ENCODE peak calls at places on chromosomes 5 and 9, in eight cellular contexts. One of them, this sample, is unnamed.

GRCh38 chr9:115204827-115205506 is 87.0 kb upstream of the TNC start:
- DNase-seq in left ventricle myocardium inferior: no peak
- DNase-seq in effector memory CD4-positive, alpha-beta T cell: no peak
- DNase-seq in iPS DF 6.9: no peak
- DNase-seq in SK-N-SH: no peak
- DNase-seq in SJSA1: peak; percentile 58
- DNase-seq in GM23248: peak; percentile 89
- DNase-seq in kidney: no peak
- DNase-seq in this sample: no peak

GRCh38 chr9:14346301-14346721 is 32.4 kb upstream of the NFIB start:
- DNase-seq in left ventricle myocardium inferior: peak; percentile 41
- DNase-seq in effector memory CD4-positive, alpha-beta T cell: no peak
- DNase-seq in iPS DF 6.9: no peak
- DNase-seq in SK-N-SH: peak; percentile 8
- DNase-seq in SJSA1: no peak
- DNase-seq in GM23248: no peak
- DNase-seq in kidney: no peak
- DNase-seq in this sample: no peak

GRCh38 chr9:90964101-90965020 is 162.7 kb downstream of the SYK start:
- DNase-seq in left ventricle myocardium inferior: no peak
- DNase-seq in effector memory CD4-positive, alpha-beta T cell: no peak
- DNase-seq in iPS DF 6.9: no peak
- DNase-seq in SK-N-SH: peak; percentile 51
- DNase-seq in SJSA1: no peak
- DNase-seq in GM23248: no peak
- DNase-seq in kidney: no peak
- DNase-seq in this sample: peak; percentile 83

GRCh38 chr9:26326473-26327044 is 566.0 kb downstream of the CAAP1 start:
- DNase-seq in left ventricle myocardium inferior: no peak
- DNase-seq in effector memory CD4-positive, alpha-beta T cell: no peak
- DNase-seq in iPS DF 6.9: peak; percentile 47
- DNase-seq in SK-N-SH: peak; percentile 44
- DNase-seq in SJSA1: peak; percentile 10
- DNase-seq in GM23248: peak; percentile 72
- DNase-seq in kidney: no peak
- DNase-seq in this sample: no peak

GRCh38 chr5:95162231-95162992 is 122.5 kb downstream of the MCTP1 start:
- DNase-seq in left ventricle myocardium inferior: no peak
- DNase-seq in effector memory CD4-positive, alpha-beta T cell: no peak
- DNase-seq in iPS DF 6.9: no peak
- DNase-seq in SK-N-SH: no peak
- DNase-seq in SJSA1: no peak
- DNase-seq in GM23248: no peak
- DNase-seq in kidney: no peak
- DNase-seq in this sample: no peak

GRCh38 chr5:130102995-130103394 is 198.7 kb downstream of the CHSY3 start:
- DNase-seq in left ventricle myocardium inferior: no peak
- DNase-seq in effector memory CD4-positive, alpha-beta T cell: no peak
- DNase-seq in iPS DF 6.9: no peak
- DNase-seq in SK-N-SH: no peak
- DNase-seq in SJSA1: no peak
- DNase-seq in GM23248: no peak
- DNase-seq in kidney: no peak
- DNase-seq in this sample: no peak

GRCh38 chr9:129665008-129665771 is at the start of gene PRRX2:
- DNase-seq in left ventricle myocardium inferior: peak; percentile 22
- DNase-seq in effector memory CD4-positive, alpha-beta T cell: no peak
- DNase-seq in iPS DF 6.9: no peak
- DNase-seq in SK-N-SH: peak; percentile 92
- DNase-seq in SJSA1: no peak
- DNase-seq in GM23248: peak; percentile 94
- DNase-seq in kidney: no peak
- DNase-seq in this sample: peak; percentile 77

GRCh38 chr5:74241751-74242140 is 398.8 kb downstream of the ENC1 start:
- DNase-seq in left ventricle myocardium inferior: no peak
- DNase-seq in effector memory CD4-positive, alpha-beta T cell: no peak
- DNase-seq in iPS DF 6.9: no peak
- DNase-seq in SK-N-SH: no peak
- DNase-seq in SJSA1: no peak
- DNase-seq in GM23248: peak; percentile 58
- DNase-seq in kidney: no peak
- DNase-seq in this sample: no peak

GRCh38 chr5:12330381-12330780 is 426.1 kb upstream of the CTNND2 start:
- DNase-seq in left ventricle myocardium inferior: no peak
- DNase-seq in effector memory CD4-positive, alpha-beta T cell: no peak
- DNase-seq in iPS DF 6.9: no peak
- DNase-seq in SK-N-SH: no peak
- DNase-seq in SJSA1: no peak
- DNase-seq in GM23248: no peak
- DNase-seq in kidney: no peak
- DNase-seq in this sample: no peak

GRCh38 chr5:172878585-172879433 is 44.8 kb downstream of the ERGIC1 start:
- DNase-seq in left ventricle myocardium inferior: no peak
- DNase-seq in effector memory CD4-positive, alpha-beta T cell: no peak
- DNase-seq in iPS DF 6.9: no peak
- DNase-seq in SK-N-SH: no peak
- DNase-seq in SJSA1: no peak
- DNase-seq in GM23248: peak; percentile 90
- DNase-seq in kidney: no peak
- DNase-seq in this sample: peak; percentile 94

GRCh38 chr9:34777667-34778066 is 67.7 kb upstream of the CCL21 start:
- DNase-seq in left ventricle myocardium inferior: no peak
- DNase-seq in effector memory CD4-positive, alpha-beta T cell: no peak
- DNase-seq in iPS DF 6.9: no peak
- DNase-seq in SK-N-SH: no peak
- DNase-seq in SJSA1: no peak
- DNase-seq in GM23248: no peak
- DNase-seq in kidney: no peak
- DNase-seq in this sample: no peak

GRCh38 chr5:158640581-158640980 is 459.1 kb downstream of the EBF1 start:
- DNase-seq in left ventricle myocardium inferior: no peak
- DNase-seq in effector memory CD4-positive, alpha-beta T cell: no peak
- DNase-seq in iPS DF 6.9: no peak
- DNase-seq in SK-N-SH: no peak
- DNase-seq in SJSA1: peak; percentile 50
- DNase-seq in GM23248: peak; percentile 92
- DNase-seq in kidney: no peak
- DNase-seq in this sample: no peak

GRCh38 chr9:136021891-136022681 is 60.9 kb upstream of the UBAC1 start:
- DNase-seq in left ventricle myocardium inferior: peak; percentile 17
- DNase-seq in effector memory CD4-positive, alpha-beta T cell: no peak
- DNase-seq in iPS DF 6.9: no peak
- DNase-seq in SK-N-SH: no peak
- DNase-seq in SJSA1: no peak
- DNase-seq in GM23248: no peak
- DNase-seq in kidney: no peak
- DNase-seq in this sample: peak; percentile 53

GRCh38 chr5:960551-960950 is 48.1 kb upstream of the NKD2 start:
- DNase-seq in left ventricle myocardium inferior: no peak
- DNase-seq in effector memory CD4-positive, alpha-beta T cell: no peak
- DNase-seq in iPS DF 6.9: no peak
- DNase-seq in SK-N-SH: peak; percentile 17
- DNase-seq in SJSA1: no peak
- DNase-seq in GM23248: no peak
- DNase-seq in kidney: peak; percentile 54
- DNase-seq in this sample: no peak
- H3K27ac ChIP-seq in left ventricle myocardium inferior: no peak overlapping the region
- H3K27ac ChIP-seq in effector memory CD4-positive, alpha-beta T cell: no peak overlapping the region
- H3K27ac ChIP-seq in iPS DF 6.9: no peak overlapping the region
- H3K27ac ChIP-seq in SK-N-SH: no peak overlapping the region
- H3K27ac ChIP-seq in SJSA1: no peak overlapping the region
- H3K27ac ChIP-seq in GM23248: no peak overlapping the region
- H3K27ac ChIP-seq in kidney: no peak overlapping the region
- H3K27ac ChIP-seq in this sample: no peak overlapping the region

GRCh38 chr5:128082551-128083032 is 974 bp upstream of the SLC12A2 start:
- DNase-seq in left ventricle myocardium inferior: no peak
- DNase-seq in effector memory CD4-positive, alpha-beta T cell: no peak
- DNase-seq in iPS DF 6.9: no peak
- DNase-seq in SK-N-SH: no peak
- DNase-seq in SJSA1: peak; percentile 94
- DNase-seq in GM23248: no peak
- DNase-seq in kidney: no peak
- DNase-seq in this sample: no peak
- H3K4me1 ChIP-seq in left ventricle myocardium inferior: peaks cover 92% of the 10 kb centered on the region
- H3K4me1 ChIP-seq in effector memory CD4-positive, alpha-beta T cell: peaks cover 20% of the 10 kb centered on the region
- H3K4me1 ChIP-seq in iPS DF 6.9: no peaks in the 10 kb centered on the region
- H3K4me1 ChIP-seq in SK-N-SH: peaks cover 6% of the 10 kb centered on the region
- H3K4me1 ChIP-seq in SJSA1: peaks cover 53% of the 10 kb centered on the region
- H3K4me1 ChIP-seq in GM23248: peaks cover 25% of the 10 kb centered on the region
- H3K4me1 ChIP-seq in kidney: peaks cover 9% of the 10 kb centered on the region
- H3K4me1 ChIP-seq in this sample: peaks cover 11% of the 10 kb centered on the region

GRCh38 chr5:69276422-69277174 is 41.9 kb downstream of the CDK7 start:
- DNase-seq in left ventricle myocardium inferior: no peak
- DNase-seq in effector memory CD4-positive, alpha-beta T cell: no peak
- DNase-seq in iPS DF 6.9: no peak
- DNase-seq in SK-N-SH: no peak
- DNase-seq in SJSA1: peak; percentile 59
- DNase-seq in GM23248: peak; percentile 84
- DNase-seq in kidney: no peak
- DNase-seq in this sample: no peak
- H3K27ac ChIP-seq in left ventricle myocardium inferior: no peak overlapping the region
- H3K27ac ChIP-seq in effector memory CD4-positive, alpha-beta T cell: no peak overlapping the region
- H3K27ac ChIP-seq in iPS DF 6.9: no peak overlapping the region
- H3K27ac ChIP-seq in SK-N-SH: peak overlapping the region; percentile 28
- H3K27ac ChIP-seq in SJSA1: peak overlapping the region; percentile 62
- H3K27ac ChIP-seq in GM23248: peak overlapping the region; percentile 51
- H3K27ac ChIP-seq in kidney: no peak overlapping the region
- H3K27ac ChIP-seq in this sample: no peak overlapping the region

DNA sequence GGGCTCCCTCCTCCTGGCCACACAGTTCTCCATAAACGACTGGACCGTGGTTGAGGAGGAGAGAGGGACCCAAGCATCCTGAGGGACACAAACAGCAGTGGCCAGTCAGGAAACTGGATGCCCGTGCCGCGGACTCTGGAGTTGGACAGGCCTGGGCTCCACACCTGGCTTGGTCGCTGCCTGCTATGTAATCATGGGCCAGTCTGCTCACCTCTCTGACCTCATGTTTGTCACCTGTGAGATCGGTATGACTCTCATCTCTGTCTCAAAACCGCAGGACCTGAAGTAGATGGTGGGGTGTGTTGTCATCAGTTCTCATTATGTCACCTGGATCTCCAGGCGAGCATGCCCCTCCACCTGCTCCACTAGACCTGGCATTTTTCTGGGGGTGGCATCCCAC is 14.5 kb downstream of the CXXC5 start:
- DNase-seq in left ventricle myocardium inferior: no peak
- DNase-seq in effector memory CD4-positive, alpha-beta T cell: no peak
- DNase-seq in iPS DF 6.9: no peak
- DNase-seq in SK-N-SH: no peak
- DNase-seq in SJSA1: no peak
- DNase-seq in GM23248: no peak
- DNase-seq in kidney: no peak
- DNase-seq in this sample: no peak
- H3K4me1 ChIP-seq in left ventricle myocardium inferior: peaks cover 99% of the 10 kb centered on the region
- H3K4me1 ChIP-seq in effector memory CD4-positive, alpha-beta T cell: peaks cover 9% of the 10 kb centered on the region
- H3K4me1 ChIP-seq in iPS DF 6.9: peaks cover 34% of the 10 kb centered on the region
- H3K4me1 ChIP-seq in SK-N-SH: peaks cover 71% of the 10 kb centered on the region
- H3K4me1 ChIP-seq in SJSA1: peaks cover 53% of the 10 kb centered on the region
- H3K4me1 ChIP-seq in GM23248: peaks cover 54% of the 10 kb centered on the region
- H3K4me1 ChIP-seq in kidney: peaks cover 83% of the 10 kb centered on the region
- H3K4me1 ChIP-seq in this sample: peaks cover 59% of the 10 kb centered on the region

This sample was measured in ascending aorta.